ENCODE peak calls at places on chromosomes 13 and 19, in ten cellular contexts. H, O, T, X, F, G, C, N, W and A are unnamed samples.

GRCh38 chr13:50676602-50677001 is 166.9 kb downstream of the DLEU7 start:
- DNase-seq in H (no peak), O (no peak), T (peak), X (peak), F (no peak), G (peak), C (no peak), N (no peak), W (peak), A (no peak)

GRCh38 chr19:29672933-29673336 is 7.7 kb downstream of the PLEKHF1 start:
- DNase-seq in H (no peak), O (no peak), T (no peak), X (no peak), F (no peak), G (no peak), C (peak), N (no peak), W (no peak), A (no peak)

GRCh38 chr13:43391021-43391420 is 367.6 kb downstream of the DNAJC15 start:
- DNase-seq in H (no peak), O (no peak), T (no peak), X (no peak), F (no peak), G (no peak), C (no peak), N (no peak), W (no peak), A (no peak)

GRCh38 chr13:33007950-33008349 is 8.3 kb upstream of the KL start:
- DNase-seq in H (no peak), O (no peak), T (no peak), X (no peak), F (no peak), G (no peak), C (no peak), N (no peak), W (no peak), A (no peak)

GRCh38 chr13:34207872-34208271 is 389.9 kb downstream of the RFC3 start:
- DNase-seq in H (no peak), O (no peak), T (no peak), X (peak), F (no peak), G (peak), C (no peak), N (no peak), W (peak), A (no peak)

GRCh38 chr13:73481877-73482445 is 423.2 kb downstream of the KLF5 start:
- DNase-seq in H (no peak), O (peak), T (no peak), X (no peak), F (no peak), G (peak), C (no peak), N (no peak), W (no peak), A (no peak)

GRCh38 chr19:43519436-43520088 is 7.4 kb downstream of the ETHE1 start:
- DNase-seq in H (peak), O (peak), T (peak), X (peak), F (peak), G (peak), C (peak), N (peak), W (peak), A (peak)

GRCh38 chr13:99206226-99206625 is 5.6 kb downstream of the UBAC2 start:
- DNase-seq in H (no peak), O (no peak), T (no peak), X (no peak), F (no peak), G (no peak), C (no peak), N (no peak), W (no peak), A (no peak)

GRCh38 chr13:20610006-20610405 is 43.0 kb downstream of the IFT88 start:
- DNase-seq in H (no peak), O (no peak), T (peak), X (no peak), F (no peak), G (no peak), C (no peak), N (no peak), W (no peak), A (no peak)